ENCODE peak calls at places on chromosomes 11 and 22, in four cellular contexts. V, F, C and K are unnamed samples.

GRCh38 chr22:17803871-17804270 is 29.6 kb upstream of the BID start:
- DNase-seq in V (no peak), F (no peak), C (no peak), K (no peak)

GRCh38 chr22:29689872-29690213 is 30.0 kb upstream of the CABP7 start:
- DNase-seq in V (peak; percentile 40), F (peak; percentile 67), C (peak; percentile 75), K (peak; percentile 51)

GRCh38 chr11:76604652-76605241 is 65.8 kb downstream of the LRRC32 start:
- DNase-seq in V (no peak), F (peak; percentile 90), C (no peak), K (no peak)

GRCh38 chr22:50312371-50312770 is 4.9 kb upstream of the PLXNB2 start:
- DNase-seq in V (no peak), F (no peak), C (no peak), K (no peak)

GRCh38 chr11:9754041-9754471 is 90.2 kb downstream of the SWAP70 start:
- DNase-seq in V (no peak), F (no peak), C (no peak), K (no peak)

GRCh38 chr11:108122166-108122628 is 830 bp downstream of the ACAT1 start:
- DNase-seq in V (no peak), F (peak; percentile 44), C (no peak), K (no peak)

GRCh38 chr11:58006940-58007339 is 16.7 kb upstream of the OR9Q1 start:
- DNase-seq in V (no peak), F (peak; percentile 6), C (no peak), K (no peak)

GRCh38 chr11:128299132-128299726 is 288.1 kb downstream of the ETS1 start:
- DNase-seq in V (peak; percentile 20), F (no peak), C (no peak), K (no peak)

GRCh38 chr22:50399751-50400331 is 56.7 kb downstream of the PPP6R2 start:
- DNase-seq in V (no peak), F (peak; percentile 14), C (peak; percentile 53), K (no peak)

GRCh38 chr11:130945945-130946344 is 29.7 kb upstream of the SNX19 start:
- DNase-seq in V (no peak), F (peak; percentile 79), C (no peak), K (no peak)

GRCh38 chr11:129881570-129882170 is 13.7 kb downstream of the NFRKB start:
- DNase-seq in V (no peak), F (peak; percentile 37), C (peak; percentile 57), K (peak; percentile 22)

GRCh38 chr11:61482513-61482912 is 26.0 kb upstream of the LRRC10B start:
- DNase-seq in V (no peak), F (no peak), C (peak; percentile 33), K (peak; percentile 37)

GRCh38 chr11:76207642-76208378 is 1.5 kb upstream of the WNT11 start:
- DNase-seq in V (peak; percentile 67), F (peak; percentile 86), C (peak; percentile 90), K (peak; percentile 72)

GRCh38 chr22:25403752-25404471 is 160.6 kb upstream of the GRK3 start:
- DNase-seq in V (no peak), F (peak; percentile 44), C (peak; percentile 36), K (no peak)

GRCh38 chr11:17646451-17647145 is 72.8 kb upstream of the MYOD1 start:
- DNase-seq in V (no peak), F (no peak), C (no peak), K (no peak)

GRCh38 chr22:42358643-42359558 is 73.3 kb downstream of the NFAM1 start:
- DNase-seq in V (no peak), F (no peak), C (no peak), K (no peak)

GRCh38 chr11:60376601-60377000 is 1.7 kb upstream of the MS4A7 start:
- DNase-seq in V (no peak), F (no peak), C (no peak), K (no peak)

GRCh38 chr11:119692547-119692834 is 36.5 kb downstream of the NECTIN1 start:
- DNase-seq in V (no peak), F (no peak), C (no peak), K (no peak)

GRCh38 chr11:119691701-119692546 is 37.1 kb downstream of the NECTIN1 start:
- DNase-seq in V (no peak), F (no peak), C (no peak), K (no peak)

GRCh38 chr11:119689318-119689717 is 39.7 kb downstream of the NECTIN1 start:
- DNase-seq in V (no peak), F (no peak), C (no peak), K (no peak)

GRCh38 chr11:119693253-119693815 is 35.7 kb downstream of the NECTIN1 start:
- DNase-seq in V (no peak), F (no peak), C (no peak), K (no peak)

DNA sequence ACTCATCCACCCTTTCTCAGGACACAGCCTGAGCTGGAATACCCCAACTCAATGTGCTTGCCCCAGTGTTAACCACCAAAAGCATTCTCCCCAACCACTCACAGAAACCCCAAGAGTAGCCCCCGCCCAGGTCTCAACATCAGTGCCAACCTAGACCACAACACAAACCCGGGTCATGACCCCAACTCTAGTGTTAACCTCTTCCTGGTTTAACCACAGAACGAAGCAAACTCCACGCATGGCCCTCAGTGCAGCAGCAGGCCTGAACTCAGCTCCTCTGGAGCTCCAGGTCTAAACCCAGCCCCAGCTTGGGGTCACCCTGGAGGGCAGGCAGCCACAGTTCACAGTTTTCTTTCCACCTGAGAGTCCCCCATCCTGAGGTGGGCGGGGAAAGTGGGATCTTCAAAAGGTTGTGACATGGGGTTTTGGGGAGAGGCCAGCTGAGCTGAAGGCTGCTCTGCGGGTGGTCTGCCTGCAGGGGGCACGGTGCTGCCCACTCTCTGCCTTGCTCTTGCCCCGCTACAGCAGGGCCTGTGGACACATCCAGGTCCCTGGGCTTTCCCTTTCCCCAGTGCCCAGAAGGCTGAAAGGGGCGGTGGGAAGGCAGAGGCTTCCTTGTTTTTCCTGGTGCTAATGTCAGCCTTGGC is 37.9 kb downstream of the NECTIN1 start:
- DNase-seq in V (no peak), F (no peak), C (no peak), K (no peak)
- TF ChIP-seq CTCF in V (no peak), F (no peak), C (peak; percentile 15), K (peak; percentile 43)

DNA sequence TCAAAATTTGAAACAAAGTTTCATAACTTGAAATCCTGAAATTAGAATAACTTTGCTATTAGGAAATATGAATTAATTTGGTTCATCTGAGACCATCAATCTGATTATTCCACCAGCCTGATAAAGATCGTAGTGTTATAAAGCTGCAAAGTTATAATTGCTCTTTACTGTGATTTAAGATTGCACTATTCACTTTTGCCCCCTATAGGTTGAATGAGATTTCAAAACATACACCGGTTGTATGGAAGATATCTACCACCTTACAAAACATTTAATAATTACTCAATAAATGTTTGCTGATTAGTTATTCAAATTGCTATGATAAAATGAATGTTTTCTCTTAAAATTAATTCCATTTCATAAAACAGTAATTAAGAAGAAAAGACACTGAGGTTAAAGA is 26.1 kb downstream of the APIP start:
- DNase-seq in V (no peak), F (peak; percentile 15), C (no peak), K (no peak)
- TF ChIP-seq CTCF in V (no peak), F (peak; percentile 46), C (peak; percentile 39), K (peak; percentile 49)

GRCh38 chr11:78717031-78717430 is 142.4 kb upstream of the NARS2 start:
- DNase-seq in V (no peak), F (no peak), C (no peak), K (no peak)
- TF ChIP-seq CTCF in V (no peak), F (no peak), C (no peak), K (no peak)

GRCh38 chr11:33773399-33774355 is 643 bp downstream of the FBXO3 start:
- DNase-seq in V (no peak), F (no peak), C (peak; percentile 39), K (peak; percentile 34)
- TF ChIP-seq CTCF in V (no peak), F (no peak), C (no peak), K (no peak)

GRCh38 chr11:13150487-13150886 is 127.1 kb upstream of the BMAL1 start:
- DNase-seq in V (no peak), F (no peak), C (no peak), K (no peak)

GRCh38 chr11:13149991-13150390 is 127.6 kb upstream of the BMAL1 start:
- DNase-seq in V (no peak), F (no peak), C (no peak), K (no peak)

GRCh38 chr11:13152264-13152663 is 125.3 kb upstream of the BMAL1 start:
- DNase-seq in V (no peak), F (no peak), C (no peak), K (no peak)

GRCh38 chr11:13152736-13153541 is 124.7 kb upstream of the BMAL1 start:
- DNase-seq in V (no peak), F (peak; percentile 48), C (peak; percentile 29), K (no peak)
- TF ChIP-seq CTCF in V (no peak), F (peak; percentile 48), C (peak; percentile 61), K (peak; percentile 49)

GRCh38 chr22:27720860-27721259 is 80.7 kb downstream of the MN1 start:
- DNase-seq in V (no peak), F (no peak), C (no peak), K (no peak)
- TF ChIP-seq CTCF in V (no peak), F (no peak), C (no peak), K (no peak)

DNA sequence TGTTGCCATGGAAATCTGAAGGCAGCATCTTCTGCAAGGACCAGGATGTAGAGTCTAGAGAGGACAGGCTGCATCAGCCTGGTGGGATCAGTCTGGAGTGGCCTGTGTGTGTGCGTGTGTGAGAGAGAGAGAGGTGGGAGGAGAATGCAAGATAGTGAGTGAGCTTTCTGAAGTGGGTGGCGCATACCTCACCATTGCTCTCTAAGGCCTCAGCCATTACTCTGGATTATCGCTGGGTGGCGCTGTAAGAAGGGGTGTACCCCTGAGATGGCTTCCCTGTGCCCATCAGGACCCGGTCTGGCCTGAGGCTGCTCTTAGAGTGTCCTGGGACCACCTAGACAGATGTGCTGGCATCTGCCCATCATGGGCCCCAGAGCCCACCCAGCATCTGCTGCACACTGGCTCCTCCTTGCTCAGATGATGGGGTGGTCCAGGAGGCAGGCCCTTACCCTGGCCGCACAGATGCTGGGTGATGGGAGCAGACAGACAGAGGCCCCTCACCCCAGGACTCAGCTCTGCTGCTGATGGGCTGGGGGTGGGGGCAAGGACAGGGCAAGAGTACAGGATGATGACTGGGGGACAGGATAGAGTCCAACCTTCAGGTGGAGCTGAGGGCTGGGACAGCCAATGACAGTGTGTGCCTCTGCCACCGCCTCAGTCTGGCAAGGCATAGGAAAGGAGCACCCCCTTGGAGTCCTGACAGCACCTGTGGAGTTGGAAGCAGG is 25.7 kb upstream of the TUB start:
- DNase-seq in V (no peak), F (no peak), C (no peak), K (no peak)
- TF ChIP-seq CTCF in V (no peak), F (peak; percentile 18), C (peak; percentile 31), K (peak; percentile 26)

DNA sequence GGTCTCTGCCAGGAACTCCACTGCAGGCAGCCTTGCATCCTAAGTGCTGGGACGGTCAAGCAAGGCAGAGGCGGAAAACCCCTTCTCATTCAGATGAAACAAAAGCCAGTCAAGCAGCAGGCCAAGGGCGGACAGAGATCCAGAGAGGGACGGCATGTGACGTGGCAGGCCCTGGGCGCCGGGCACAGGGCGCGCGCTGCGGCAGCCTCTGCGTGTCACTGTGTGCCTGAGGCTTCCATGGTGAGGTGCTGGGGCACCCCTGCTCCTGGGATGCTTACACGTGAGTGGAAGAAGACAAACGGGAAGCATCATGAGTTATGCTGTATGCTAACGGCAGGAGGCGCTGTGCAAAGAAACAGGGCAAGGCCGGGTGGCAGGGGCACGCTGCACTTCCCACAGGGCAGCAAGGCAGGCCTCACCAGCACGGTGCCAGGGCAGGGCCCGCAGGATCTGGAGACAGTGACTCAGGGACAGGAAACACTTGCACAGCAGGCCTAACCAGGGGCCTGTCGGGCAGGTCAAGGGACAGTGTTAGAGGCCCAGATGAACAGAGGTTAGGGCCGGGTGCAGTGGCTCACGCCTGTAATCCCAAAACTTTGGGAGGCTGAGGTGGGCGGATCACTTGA is 6.1 kb downstream of the TOLLIP start:
- DNase-seq in V (no peak), F (no peak), C (no peak), K (no peak)
- TF ChIP-seq CTCF in V (no peak), F (no peak), C (peak; percentile 14), K (peak; percentile 27)